ENCODE peak calls at places on chromosomes 5 and 9, in six cellular contexts. J is amygdala, U is M059J, X is foreskin keratinocyte, H is endothelial cell, K is GM03348. A is an unnamed sample.

GRCh38 chr5:176175101-176175852 is 62.9 kb upstream of the SIMC1 start:
- DNase-seq in J (no peak), U (no peak), X (no peak), H (no peak), K (no peak), A (no peak)

GRCh38 chr9:5799314-5799713 is 33.6 kb downstream of the ERMP1 start:
- DNase-seq in J (no peak), U (peak), X (peak), H (no peak), K (peak), A (no peak)

GRCh38 chr5:37272564-37272963 is 23.4 kb upstream of the CPLANE1 start:
- DNase-seq in J (no peak), U (peak), X (peak), H (no peak), K (peak), A (no peak)

GRCh38 chr5:113242481-113243348 is 192.1 kb downstream of the TSSK1B start:
- DNase-seq in J (no peak), U (no peak), X (peak), H (no peak), K (no peak), A (no peak)

GRCh38 chr9:31124389-31124788 is 1260.1 kb upstream of the ACO1 start:
- DNase-seq in J (no peak), U (no peak), X (no peak), H (no peak), K (no peak), A (no peak)

GRCh38 chr5:140298183-140298601 is 4.7 kb downstream of the PFDN1 start:
- DNase-seq in J (no peak), U (peak), X (peak), H (no peak), K (peak), A (no peak)

GRCh38 chr9:116687762-116688160 is 656 bp downstream of the TRIM32 start:
- DNase-seq in J (no peak), U (no peak), X (no peak), H (no peak), K (peak), A (no peak)

GRCh38 chr9:90344013-90344412 is 298.6 kb downstream of the DIRAS2 start:
- DNase-seq in J (no peak), U (no peak), X (peak), H (no peak), K (peak), A (no peak)

GRCh38 chr5:149455889-149456409 is 76.9 kb upstream of the IL17B start:
- DNase-seq in J (no peak), U (peak), X (no peak), H (no peak), K (no peak), A (no peak)